ENCODE peak calls at places on chromosomes 6 and 20, in ten cellular contexts. One of them, this sample, is unnamed.

GRCh38 chr6:4637691-4638433 is 138.3 kb upstream of the CDYL start:
- DNase-seq in NB4: peak; percentile 31
- DNase-seq in PC-9: no peak
- DNase-seq in BJ: peak; percentile 29
- DNase-seq in fibroblast of mammary gland: peak; percentile 82
- DNase-seq in lower leg skin: no peak
- DNase-seq in AG04449: peak; percentile 63
- DNase-seq in GM23338: no peak
- DNase-seq in stomach: no peak
- DNase-seq in PC-3: peak; percentile 69
- DNase-seq in this sample: peak; percentile 76

GRCh38 chr6:83958250-83958685 is 75.3 kb upstream of the MRAP2 start:
- DNase-seq in GM23338: no peak
- DNase-seq in AG04449: no peak
- DNase-seq in stomach: no peak
- DNase-seq in PC-3: no peak
- DNase-seq in PC-9: no peak
- DNase-seq in NB4: no peak
- DNase-seq in fibroblast of mammary gland: peak; percentile 6
- DNase-seq in BJ: peak; percentile 6
- DNase-seq in lower leg skin: no peak
- DNase-seq in this sample: no peak

GRCh38 chr20:63955281-63955845 is 853 bp downstream of the UCKL1 start:
- DNase-seq in lower leg skin: no peak
- DNase-seq in AG04449: no peak
- DNase-seq in PC-9: peak; percentile 45
- DNase-seq in PC-3: peak; percentile 35
- DNase-seq in NB4: peak; percentile 83
- DNase-seq in BJ: no peak
- DNase-seq in fibroblast of mammary gland: no peak
- DNase-seq in GM23338: peak; percentile 44
- DNase-seq in stomach: no peak
- DNase-seq in this sample: no peak

GRCh38 chr20:32231847-32232246 is 24.2 kb downstream of the POFUT1 start:
- DNase-seq in lower leg skin: no peak
- DNase-seq in stomach: no peak
- DNase-seq in AG04449: peak; percentile 17
- DNase-seq in fibroblast of mammary gland: no peak
- DNase-seq in BJ: no peak
- DNase-seq in PC-9: no peak
- DNase-seq in NB4: peak; percentile 43
- DNase-seq in GM23338: no peak
- DNase-seq in PC-3: no peak
- DNase-seq in this sample: peak; percentile 21

GRCh38 chr6:15907914-15908518 is 220.9 kb upstream of the MYLIP start:
- DNase-seq in BJ: no peak
- DNase-seq in PC-3: peak; percentile 92
- DNase-seq in NB4: no peak
- DNase-seq in fibroblast of mammary gland: no peak
- DNase-seq in lower leg skin: no peak
- DNase-seq in stomach: peak; percentile 66
- DNase-seq in PC-9: peak; percentile 54
- DNase-seq in AG04449: no peak
- DNase-seq in GM23338: peak; percentile 44
- DNase-seq in this sample: no peak

GRCh38 chr6:125868996-125869395 is 78.2 kb downstream of the NCOA7 start:
- DNase-seq in GM23338: no peak
- DNase-seq in fibroblast of mammary gland: peak; percentile 14
- DNase-seq in AG04449: no peak
- DNase-seq in BJ: no peak
- DNase-seq in PC-9: no peak
- DNase-seq in lower leg skin: no peak
- DNase-seq in NB4: no peak
- DNase-seq in stomach: no peak
- DNase-seq in PC-3: no peak
- DNase-seq in this sample: no peak

GRCh38 chr20:57895161-57895855 is 185.5 kb upstream of the PMEPA1 start:
- DNase-seq in PC-9: no peak
- DNase-seq in GM23338: no peak
- DNase-seq in BJ: no peak
- DNase-seq in AG04449: no peak
- DNase-seq in lower leg skin: no peak
- DNase-seq in stomach: no peak
- DNase-seq in fibroblast of mammary gland: no peak
- DNase-seq in NB4: no peak
- DNase-seq in PC-3: no peak
- DNase-seq in this sample: no peak

GRCh38 chr20:3788685-3789155 is 2.2 kb upstream of the CENPB start:
- DNase-seq in lower leg skin: no peak
- DNase-seq in fibroblast of mammary gland: no peak
- DNase-seq in stomach: no peak
- DNase-seq in PC-9: no peak
- DNase-seq in AG04449: no peak
- DNase-seq in BJ: no peak
- DNase-seq in GM23338: no peak
- DNase-seq in PC-3: peak; percentile 21
- DNase-seq in NB4: no peak
- DNase-seq in this sample: no peak

GRCh38 chr20:11072982-11073381 is 399.2 kb upstream of the JAG1 start:
- DNase-seq in GM23338: no peak
- DNase-seq in PC-3: no peak
- DNase-seq in stomach: no peak
- DNase-seq in AG04449: no peak
- DNase-seq in lower leg skin: no peak
- DNase-seq in BJ: no peak
- DNase-seq in fibroblast of mammary gland: no peak
- DNase-seq in PC-9: no peak
- DNase-seq in NB4: no peak
- DNase-seq in this sample: no peak

GRCh38 chr6:33018904-33019303 is 9.5 kb upstream of the HLA-DOA start:
- DNase-seq in PC-9: no peak
- DNase-seq in lower leg skin: peak; percentile 91
- DNase-seq in PC-3: no peak
- DNase-seq in stomach: peak; percentile 74
- DNase-seq in NB4: peak; percentile 86
- DNase-seq in BJ: no peak
- DNase-seq in GM23338: peak; percentile 6
- DNase-seq in fibroblast of mammary gland: peak; percentile 39
- DNase-seq in AG04449: no peak
- DNase-seq in this sample: peak; percentile 19

GRCh38 chr6:137878070-137878809 is 11.2 kb downstream of the TNFAIP3 start:
- DNase-seq in AG04449: no peak
- DNase-seq in PC-9: no peak
- DNase-seq in PC-3: no peak
- DNase-seq in BJ: no peak
- DNase-seq in fibroblast of mammary gland: no peak
- DNase-seq in NB4: no peak
- DNase-seq in stomach: no peak
- DNase-seq in lower leg skin: no peak
- DNase-seq in GM23338: no peak
- DNase-seq in this sample: no peak

GRCh38 chr6:137878810-137879285 is 11.8 kb downstream of the TNFAIP3 start:
- DNase-seq in lower leg skin: peak; percentile 90
- DNase-seq in NB4: no peak
- DNase-seq in PC-9: no peak
- DNase-seq in PC-3: no peak
- DNase-seq in AG04449: no peak
- DNase-seq in GM23338: peak; percentile 92
- DNase-seq in fibroblast of mammary gland: no peak
- DNase-seq in stomach: no peak
- DNase-seq in BJ: no peak
- DNase-seq in this sample: no peak

GRCh38 chr6:137880633-137881521 is 13.8 kb downstream of the TNFAIP3 start:
- DNase-seq in stomach: no peak
- DNase-seq in fibroblast of mammary gland: no peak
- DNase-seq in PC-3: no peak
- DNase-seq in lower leg skin: no peak
- DNase-seq in GM23338: no peak
- DNase-seq in BJ: no peak
- DNase-seq in AG04449: no peak
- DNase-seq in PC-9: no peak
- DNase-seq in NB4: no peak
- DNase-seq in this sample: no peak

GRCh38 chr6:137879885-137880430 is 12.9 kb downstream of the TNFAIP3 start:
- DNase-seq in NB4: no peak
- DNase-seq in PC-9: no peak
- DNase-seq in fibroblast of mammary gland: no peak
- DNase-seq in stomach: no peak
- DNase-seq in PC-3: no peak
- DNase-seq in GM23338: peak; percentile 54
- DNase-seq in BJ: no peak
- DNase-seq in AG04449: no peak
- DNase-seq in lower leg skin: no peak
- DNase-seq in this sample: no peak

DNA sequence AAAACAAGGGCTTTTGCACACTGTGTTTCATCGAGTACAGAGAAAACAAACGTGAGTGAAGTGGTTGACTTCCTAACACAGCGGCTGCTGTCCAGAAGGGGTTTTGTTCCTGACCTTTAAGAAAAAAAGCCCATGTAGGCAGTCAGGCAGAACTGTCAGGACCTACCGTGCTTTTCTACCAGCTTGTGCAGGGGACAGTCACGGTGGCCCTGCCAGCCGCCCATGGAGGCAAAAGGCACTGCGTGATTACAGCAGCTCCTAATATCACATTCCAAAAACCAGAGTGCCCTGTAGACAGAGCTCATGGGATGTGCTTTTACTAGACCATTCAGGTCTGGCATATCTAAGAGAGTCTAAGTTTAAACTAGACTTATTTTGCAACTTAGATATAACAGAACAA is 12.2 kb downstream of the TNFAIP3 start:
- DNase-seq in PC-3: no peak
- DNase-seq in stomach: no peak
- DNase-seq in fibroblast of mammary gland: no peak
- DNase-seq in GM23338: no peak
- DNase-seq in PC-9: no peak
- DNase-seq in AG04449: no peak
- DNase-seq in lower leg skin: no peak
- DNase-seq in BJ: no peak
- DNase-seq in NB4: no peak
- DNase-seq in this sample: no peak
- H3K4me3 ChIP-seq in PC-3: no peak overlapping the region
- H3K4me3 ChIP-seq in stomach: no peak overlapping the region
- H3K4me3 ChIP-seq in fibroblast of mammary gland: no peak overlapping the region
- H3K4me3 ChIP-seq in GM23338: no peak overlapping the region
- H3K4me3 ChIP-seq in PC-9: no peak overlapping the region
- H3K4me3 ChIP-seq in AG04449: no peak overlapping the region
- H3K4me3 ChIP-seq in lower leg skin: no peak overlapping the region
- H3K4me3 ChIP-seq in BJ: no peak overlapping the region
- H3K4me3 ChIP-seq in NB4: no peak overlapping the region
- H3K4me3 ChIP-seq in this sample: no peak overlapping the region

GRCh38 chr6:154433477-154434241 is 76.8 kb downstream of the CNKSR3 start:
- DNase-seq in AG04449: no peak
- DNase-seq in PC-3: no peak
- DNase-seq in BJ: no peak
- DNase-seq in lower leg skin: no peak
- DNase-seq in GM23338: peak; percentile 36
- DNase-seq in PC-9: no peak
- DNase-seq in NB4: no peak
- DNase-seq in fibroblast of mammary gland: no peak
- DNase-seq in stomach: no peak
- DNase-seq in this sample: no peak
- TF ChIP-seq CTCF in AG04449: no peak
- TF ChIP-seq CTCF in PC-3: no peak
- TF ChIP-seq CTCF in BJ: no peak
- TF ChIP-seq CTCF in lower leg skin: no peak
- TF ChIP-seq CTCF in GM23338: no peak
- TF ChIP-seq CTCF in PC-9: no peak
- TF ChIP-seq CTCF in NB4: no peak
- TF ChIP-seq CTCF in fibroblast of mammary gland: no peak
- TF ChIP-seq CTCF in stomach: no peak
- TF ChIP-seq CTCF in this sample: no peak

DNA sequence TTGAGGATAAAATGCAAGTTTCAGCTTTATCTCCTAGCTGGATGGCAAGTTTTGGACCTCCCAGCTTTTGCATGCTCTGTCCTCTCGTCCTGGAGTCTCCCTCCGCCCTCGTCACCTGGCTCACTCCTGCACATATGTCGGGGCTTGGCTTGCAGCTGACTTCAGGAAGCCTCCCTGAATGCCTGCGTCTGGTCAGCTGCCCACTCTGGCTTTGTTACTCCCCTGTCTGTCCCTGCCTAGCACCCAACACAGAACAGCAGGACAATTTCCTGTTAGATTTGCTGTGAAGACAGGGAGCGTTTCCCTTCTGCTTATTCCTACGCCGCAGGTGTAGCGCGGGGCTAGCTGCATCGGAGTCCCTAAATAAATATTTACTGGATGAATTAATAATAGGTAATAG is 5.4 kb downstream of the JPH2 start:
- DNase-seq in AG04449: no peak
- DNase-seq in fibroblast of mammary gland: no peak
- DNase-seq in stomach: no peak
- DNase-seq in PC-9: no peak
- DNase-seq in BJ: no peak
- DNase-seq in PC-3: no peak
- DNase-seq in GM23338: no peak
- DNase-seq in NB4: no peak
- DNase-seq in lower leg skin: no peak
- DNase-seq in this sample: no peak
- H3K4me3 ChIP-seq in AG04449: no peak overlapping the region
- H3K4me3 ChIP-seq in fibroblast of mammary gland: no peak overlapping the region
- H3K4me3 ChIP-seq in stomach: no peak overlapping the region
- H3K4me3 ChIP-seq in PC-9: no peak overlapping the region
- H3K4me3 ChIP-seq in BJ: no peak overlapping the region
- H3K4me3 ChIP-seq in PC-3: no peak overlapping the region
- H3K4me3 ChIP-seq in GM23338: no peak overlapping the region
- H3K4me3 ChIP-seq in NB4: no peak overlapping the region
- H3K4me3 ChIP-seq in lower leg skin: no peak overlapping the region
- H3K4me3 ChIP-seq in this sample: no peak overlapping the region

DNA sequence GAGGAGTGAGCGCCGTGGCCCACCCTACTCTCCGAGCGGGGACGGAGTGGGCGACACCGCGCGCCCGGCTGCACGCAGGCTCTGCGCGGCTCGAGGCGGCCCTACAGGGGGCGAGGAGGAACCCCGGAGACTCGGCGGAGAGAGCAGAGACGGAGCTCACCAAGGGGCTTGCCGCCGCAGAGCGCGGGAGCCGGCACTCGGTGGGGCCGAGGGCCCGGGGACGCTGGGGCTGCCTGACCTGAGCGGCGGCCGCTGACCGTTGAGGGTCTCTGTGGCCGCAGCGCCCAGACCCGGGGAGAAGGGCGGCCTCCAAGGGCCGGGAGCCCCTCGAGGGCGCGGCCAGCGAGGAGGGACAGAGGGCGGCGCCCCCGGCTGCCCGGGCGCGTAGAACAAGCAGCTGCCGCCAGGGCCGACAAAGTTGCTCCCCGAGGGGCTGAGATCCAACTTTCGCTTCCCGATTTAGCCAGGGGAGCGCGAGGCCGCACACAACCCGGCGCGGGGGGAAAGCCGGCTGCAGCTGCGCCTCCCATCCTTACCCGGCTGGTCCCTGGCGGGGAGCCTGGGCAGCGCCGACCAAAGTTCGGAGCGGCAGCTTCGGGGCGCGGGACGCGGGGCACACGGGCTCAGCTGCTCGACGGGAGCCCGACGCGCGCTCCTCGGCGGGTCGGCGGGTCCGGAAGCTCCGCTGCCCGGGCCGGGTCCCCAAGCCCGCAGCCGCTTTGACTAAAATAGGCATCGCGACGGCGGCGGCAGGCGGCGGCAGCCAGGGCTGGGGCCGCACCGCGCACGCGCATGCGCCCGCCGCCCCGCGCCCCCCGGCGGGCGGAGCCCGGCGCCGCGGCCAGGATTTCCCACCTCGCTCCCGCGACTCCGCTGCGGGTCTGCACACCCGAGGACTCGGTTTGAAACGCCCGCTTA is 43.1 kb downstream of the POPDC3 start:
- DNase-seq in BJ: no peak
- DNase-seq in GM23338: peak; percentile 81
- DNase-seq in AG04449: no peak
- DNase-seq in PC-3: no peak
- DNase-seq in fibroblast of mammary gland: peak; percentile 48
- DNase-seq in PC-9: no peak
- DNase-seq in lower leg skin: peak; percentile 87
- DNase-seq in stomach: peak; percentile 57
- DNase-seq in NB4: peak; percentile 81
- DNase-seq in this sample: peak; percentile 58
- TF ChIP-seq CTCF in BJ: peak; percentile 36
- TF ChIP-seq CTCF in GM23338: no peak
- TF ChIP-seq CTCF in AG04449: peak; percentile 47
- TF ChIP-seq CTCF in PC-3: no peak
- TF ChIP-seq CTCF in fibroblast of mammary gland: no peak
- TF ChIP-seq CTCF in PC-9: no peak
- TF ChIP-seq CTCF in lower leg skin: no peak
- TF ChIP-seq CTCF in stomach: no peak
- TF ChIP-seq CTCF in NB4: no peak
- TF ChIP-seq CTCF in this sample: no peak

This sample was measured in fibroblast of pulmonary artery.